ENCODE peak calls at places on chromosome 16, in five cellular contexts. W is EL; V is activated CD8-positive, alpha-beta memory T cell treated with anti-CD3 and anti-CD28 coated beads, Interleukin-2, amount 50 U/mL, for 48 hours; Y is HAP-1; N is endothelial cell. T is an unnamed sample.

GRCh38 chr16:29304251-29304900 is 102.1 kb downstream of the NPIPB11 start:
- DNase-seq in W (no peak), V (no peak), Y (no peak), N (no peak), T (no peak)

GRCh38 chr16:30567160-30567990 is 4.1 kb downstream of the ZNF688 start:
- DNase-seq in W (no peak), V (peak; percentile 73), Y (no peak), N (no peak), T (peak; percentile 27)

GRCh38 chr16:2295056-2295798 is 27.3 kb upstream of the RNPS1 start:
- DNase-seq in W (no peak), V (peak; percentile 41), Y (no peak), N (no peak), T (no peak)

GRCh38 chr16:442976-443375 is 17.5 kb downstream of the RAB11FIP3 start:
- DNase-seq in W (no peak), V (no peak), Y (no peak), N (no peak), T (no peak)

GRCh38 chr16:71474864-71475263 is 12.8 kb upstream of the ZNF23 start:
- DNase-seq in W (peak; percentile 95), V (no peak), Y (no peak), N (no peak), T (peak; percentile 92)

GRCh38 chr16:70380919-70381603 is 34.4 kb downstream of the DDX19A start:
- DNase-seq in W (peak; percentile 99), V (peak; percentile 96), Y (peak; percentile 98), N (peak; percentile 94), T (peak; percentile 96)

GRCh38 chr16:88454315-88455057 is 1.4 kb downstream of the ZFPM1 start:
- DNase-seq in W (peak; percentile 34), V (peak; percentile 80), Y (no peak), N (peak; percentile 25), T (no peak)

GRCh38 chr16:12122202-12122601 is 145.7 kb downstream of the SNX29 start:
- DNase-seq in W (no peak), V (no peak), Y (no peak), N (no peak), T (no peak)

GRCh38 chr16:23682181-23682580 is 3.5 kb downstream of the PLK1 start:
- DNase-seq in W (peak; percentile 18), V (no peak), Y (no peak), N (no peak), T (peak; percentile 40)

T was measured in IMR-90.